ENCODE peak calls at places on chromosomes 12 and 14, in six cellular contexts. One of them, this sample, is unnamed.

GRCh38 chr12:45794422-45794821 is 64.9 kb downstream of the ARID2 start:
- DNase-seq in GM04504: no peak
- DNase-seq in NT2/D1: no peak
- DNase-seq in PC-9: no peak
- DNase-seq in iris pigment epithelial cell: no peak
- DNase-seq in HT1080: no peak
- DNase-seq in this sample: no peak

GRCh38 chr12:92854344-92854743 is 74.8 kb downstream of the EEA1 start:
- DNase-seq in GM04504: no peak
- DNase-seq in NT2/D1: no peak
- DNase-seq in PC-9: no peak
- DNase-seq in iris pigment epithelial cell: no peak
- DNase-seq in HT1080: no peak
- DNase-seq in this sample: no peak

GRCh38 chr14:22668417-22668816 is 24.3 kb upstream of the OR6J1 start:
- DNase-seq in GM04504: no peak
- DNase-seq in NT2/D1: no peak
- DNase-seq in PC-9: no peak
- DNase-seq in iris pigment epithelial cell: peak; percentile 86
- DNase-seq in HT1080: no peak
- DNase-seq in this sample: no peak

GRCh38 chr14:81313775-81314429 is 86.2 kb downstream of the STON2 start:
- DNase-seq in GM04504: no peak
- DNase-seq in NT2/D1: no peak
- DNase-seq in PC-9: no peak
- DNase-seq in iris pigment epithelial cell: peak; percentile 1
- DNase-seq in HT1080: peak; percentile 10
- DNase-seq in this sample: no peak

GRCh38 chr14:52025310-52025709 is 36.0 kb downstream of the RTRAF start:
- DNase-seq in GM04504: peak; percentile 63
- DNase-seq in NT2/D1: no peak
- DNase-seq in PC-9: no peak
- DNase-seq in iris pigment epithelial cell: peak; percentile 97
- DNase-seq in HT1080: peak; percentile 85
- DNase-seq in this sample: no peak

GRCh38 chr14:71626281-71626835 is 305.9 kb upstream of the RGS6 start:
- DNase-seq in GM04504: no peak
- DNase-seq in NT2/D1: no peak
- DNase-seq in PC-9: no peak
- DNase-seq in iris pigment epithelial cell: peak; percentile 79
- DNase-seq in HT1080: no peak
- DNase-seq in this sample: no peak

GRCh38 chr12:112362309-112362708 is 19.9 kb downstream of the HECTD4 start:
- DNase-seq in GM04504: no peak
- DNase-seq in NT2/D1: no peak
- DNase-seq in PC-9: no peak
- DNase-seq in iris pigment epithelial cell: no peak
- DNase-seq in HT1080: no peak
- DNase-seq in this sample: no peak

GRCh38 chr14:33938131-33938949 is 12.5 kb downstream of the EGLN3 start:
- DNase-seq in GM04504: no peak
- DNase-seq in NT2/D1: peak; percentile 63
- DNase-seq in PC-9: peak; percentile 82
- DNase-seq in iris pigment epithelial cell: no peak
- DNase-seq in HT1080: no peak
- DNase-seq in this sample: peak; percentile 66

GRCh38 chr14:71665157-71665556 is 267.1 kb upstream of the RGS6 start:
- DNase-seq in GM04504: peak; percentile 53
- DNase-seq in NT2/D1: no peak
- DNase-seq in PC-9: no peak
- DNase-seq in iris pigment epithelial cell: peak; percentile 90
- DNase-seq in HT1080: peak; percentile 72
- DNase-seq in this sample: no peak

GRCh38 chr12:44509471-44509870 is 366.6 kb downstream of the NELL2 start:
- DNase-seq in GM04504: no peak
- DNase-seq in NT2/D1: no peak
- DNase-seq in PC-9: no peak
- DNase-seq in iris pigment epithelial cell: no peak
- DNase-seq in HT1080: peak; percentile 44
- DNase-seq in this sample: no peak

GRCh38 chr12:111253213-111253612 is 115.7 kb downstream of the PHETA1 start:
- DNase-seq in GM04504: no peak
- DNase-seq in NT2/D1: no peak
- DNase-seq in PC-9: no peak
- DNase-seq in iris pigment epithelial cell: no peak
- DNase-seq in HT1080: no peak
- DNase-seq in this sample: no peak

GRCh38 chr14:99599440-99599839 is 4.6 kb downstream of the CCDC85C start:
- DNase-seq in GM04504: no peak
- DNase-seq in NT2/D1: no peak
- DNase-seq in PC-9: no peak
- DNase-seq in iris pigment epithelial cell: no peak
- DNase-seq in HT1080: no peak
- DNase-seq in this sample: no peak

GRCh38 chr14:37594916-37595808 is at the start of the genes FOXA1 and TTC6:
- DNase-seq in GM04504: no peak
- DNase-seq in NT2/D1: no peak
- DNase-seq in PC-9: peak; percentile 62
- DNase-seq in iris pigment epithelial cell: peak; percentile 22
- DNase-seq in HT1080: peak; percentile 32
- DNase-seq in this sample: peak; percentile 30

GRCh38 chr14:21940887-21941855 is 267.6 kb upstream of the OR4E1 start:
- DNase-seq in GM04504: no peak
- DNase-seq in NT2/D1: no peak
- DNase-seq in PC-9: peak; percentile 6
- DNase-seq in iris pigment epithelial cell: peak; percentile 32
- DNase-seq in HT1080: peak; percentile 44
- DNase-seq in this sample: peak; percentile 33

GRCh38 chr12:80937391-80938238 is at the start of gene LIN7A:
- DNase-seq in GM04504: peak; percentile 18
- DNase-seq in NT2/D1: peak; percentile 23
- DNase-seq in PC-9: peak; percentile 9
- DNase-seq in iris pigment epithelial cell: peak; percentile 24
- DNase-seq in HT1080: no peak
- DNase-seq in this sample: peak; percentile 52

GRCh38 chr14:22979748-22980392 is 2.5 kb downstream of the AJUBA start:
- DNase-seq in GM04504: no peak
- DNase-seq in NT2/D1: no peak
- DNase-seq in PC-9: no peak
- DNase-seq in iris pigment epithelial cell: no peak
- DNase-seq in HT1080: peak; percentile 34
- DNase-seq in this sample: no peak

GRCh38 chr12:128268348-128268725 is 1.4 kb downstream of the TMEM132C start:
- DNase-seq in GM04504: no peak
- DNase-seq in NT2/D1: no peak
- DNase-seq in PC-9: no peak
- DNase-seq in iris pigment epithelial cell: no peak
- DNase-seq in HT1080: no peak
- DNase-seq in this sample: no peak

GRCh38 chr12:57389033-57389432 is 41.8 kb downstream of the R3HDM2 start:
- DNase-seq in GM04504: peak; percentile 53
- DNase-seq in NT2/D1: no peak
- DNase-seq in PC-9: no peak
- DNase-seq in iris pigment epithelial cell: peak; percentile 93
- DNase-seq in HT1080: peak; percentile 95
- DNase-seq in this sample: no peak